ENCODE peak calls at places on chromosome 14, in ten cellular contexts. Q, T, U, R, V, P, N, F, Y and L are unnamed samples.

GRCh38 chr14:48584031-48584430 is 908.6 kb upstream of the MDGA2 start:
- DNase-seq in U (no peak), T (no peak), F (no peak), P (no peak), N (no peak), Q (no peak), R (peak; percentile 88), Y (no peak), V (no peak), L (no peak)

GRCh38 chr14:88798161-88798560 is 5.4 kb upstream of the EML5 start:
- DNase-seq in T (no peak), Y (no peak), P (no peak), N (no peak), Q (no peak), U (no peak), R (no peak), F (no peak), V (no peak), L (no peak)

GRCh38 chr14:89296281-89296745 is 120.7 kb downstream of the FOXN3 start:
- DNase-seq in N (no peak), V (no peak), U (peak; percentile 70), T (no peak), P (no peak), F (peak; percentile 83), Y (no peak), R (no peak), Q (no peak), L (no peak)

GRCh38 chr14:66009104-66009503 is 477.1 kb upstream of the CCDC196 start:
- DNase-seq in F (no peak), Q (no peak), U (peak; percentile 53), V (peak; percentile 29), T (no peak), R (peak; percentile 12), P (no peak), Y (no peak), N (no peak), L (no peak)

GRCh38 chr14:46322076-46322475 is 329.5 kb downstream of the RPL10L start:
- DNase-seq in Q (no peak), T (no peak), V (no peak), N (no peak), Y (no peak), F (peak; percentile 53), U (peak; percentile 59), P (no peak), R (no peak), L (no peak)

GRCh38 chr14:63857467-63858030 is 4.7 kb downstream of the SYNE2 start:
- DNase-seq in T (no peak), P (peak; percentile 40), F (no peak), R (no peak), N (no peak), U (no peak), V (peak; percentile 46), Y (no peak), Q (no peak), L (no peak)

GRCh38 chr14:57319636-57320035 is 50.9 kb downstream of the AP5M1 start:
- DNase-seq in U (no peak), R (no peak), P (no peak), Q (no peak), Y (no peak), N (no peak), T (no peak), V (no peak), F (no peak), L (no peak)

GRCh38 chr14:82388488-82388887 is 854.8 kb upstream of the SEL1L start:
- DNase-seq in F (no peak), R (no peak), V (no peak), Y (no peak), P (no peak), N (no peak), U (no peak), Q (no peak), T (no peak), L (no peak)

GRCh38 chr14:58765375-58765774 is 127.6 kb downstream of the DACT1 start:
- DNase-seq in U (no peak), Y (peak; percentile 68), Q (no peak), R (no peak), N (no peak), F (no peak), V (no peak), T (no peak), P (no peak), L (no peak)

GRCh38 chr14:21299562-21300130 is 19.8 kb downstream of the RPGRIP1 start:
- DNase-seq in V (no peak), F (no peak), T (no peak), N (no peak), Q (no peak), U (no peak), R (no peak), P (no peak), Y (no peak), L (no peak)

GRCh38 chr14:76346391-76347160 is 29.4 kb upstream of the ESRRB start:
- DNase-seq in T (no peak), N (no peak), F (no peak), U (no peak), Y (no peak), V (no peak), P (no peak), Q (no peak), R (no peak), L (no peak)

GRCh38 chr14:68308695-68309094 is 484.2 kb downstream of the ZFP36L1 start:
- DNase-seq in P (no peak), F (no peak), Q (no peak), Y (no peak), T (no peak), N (no peak), R (no peak), U (no peak), V (no peak), L (no peak)

GRCh38 chr14:32571995-32572866 is 243.1 kb downstream of the AKAP6 start:
- DNase-seq in Q (no peak), F (no peak), N (no peak), V (no peak), P (no peak), R (no peak), T (no peak), U (no peak), Y (no peak), L (no peak)
- H3K4me1 ChIP-seq in Q (no peaks in the 10 kb centered on the region), F (no peaks in the 10 kb centered on the region), N (no peaks in the 10 kb centered on the region), V (peaks cover 4% of the 10 kb centered on the region), P (no peaks in the 10 kb centered on the region), R (peaks cover 4% of the 10 kb centered on the region), T (no peaks in the 10 kb centered on the region), U (no peaks in the 10 kb centered on the region), Y (no peaks in the 10 kb centered on the region), L (peaks cover 3% of the 10 kb centered on the region)

DNA sequence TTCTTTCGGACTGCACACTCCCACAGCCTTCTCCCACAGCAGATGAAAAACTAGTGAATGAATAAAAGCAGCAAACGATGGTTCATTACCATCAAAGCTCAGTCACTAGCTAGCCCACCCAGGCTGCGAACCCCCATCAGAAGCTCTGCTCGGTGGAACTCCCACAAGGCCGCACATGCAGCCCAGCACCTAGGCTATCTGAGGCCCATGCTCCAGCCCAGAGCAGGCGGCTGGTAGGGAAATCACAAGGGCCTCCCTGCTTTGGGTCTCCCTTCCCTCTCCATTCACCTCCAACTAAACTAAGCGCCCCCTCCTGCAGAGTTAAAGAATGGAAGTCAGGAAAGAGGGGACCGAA is 69.1 kb downstream of the ITPK1 start:
- DNase-seq in Q (no peak), U (no peak), V (no peak), R (no peak), T (no peak), F (no peak), N (no peak), Y (peak; percentile 19), P (no peak), L (no peak)
- H3K4me1 ChIP-seq in Q (peaks cover 36% of the 10 kb centered on the region), U (peaks cover 32% of the 10 kb centered on the region), V (peaks cover 25% of the 10 kb centered on the region), R (peaks cover 15% of the 10 kb centered on the region), T (peaks cover 5% of the 10 kb centered on the region), F (peaks cover 18% of the 10 kb centered on the region), N (no peaks in the 10 kb centered on the region), Y (peaks cover 31% of the 10 kb centered on the region), P (peaks cover 3% of the 10 kb centered on the region), L (peaks cover 66% of the 10 kb centered on the region)

DNA sequence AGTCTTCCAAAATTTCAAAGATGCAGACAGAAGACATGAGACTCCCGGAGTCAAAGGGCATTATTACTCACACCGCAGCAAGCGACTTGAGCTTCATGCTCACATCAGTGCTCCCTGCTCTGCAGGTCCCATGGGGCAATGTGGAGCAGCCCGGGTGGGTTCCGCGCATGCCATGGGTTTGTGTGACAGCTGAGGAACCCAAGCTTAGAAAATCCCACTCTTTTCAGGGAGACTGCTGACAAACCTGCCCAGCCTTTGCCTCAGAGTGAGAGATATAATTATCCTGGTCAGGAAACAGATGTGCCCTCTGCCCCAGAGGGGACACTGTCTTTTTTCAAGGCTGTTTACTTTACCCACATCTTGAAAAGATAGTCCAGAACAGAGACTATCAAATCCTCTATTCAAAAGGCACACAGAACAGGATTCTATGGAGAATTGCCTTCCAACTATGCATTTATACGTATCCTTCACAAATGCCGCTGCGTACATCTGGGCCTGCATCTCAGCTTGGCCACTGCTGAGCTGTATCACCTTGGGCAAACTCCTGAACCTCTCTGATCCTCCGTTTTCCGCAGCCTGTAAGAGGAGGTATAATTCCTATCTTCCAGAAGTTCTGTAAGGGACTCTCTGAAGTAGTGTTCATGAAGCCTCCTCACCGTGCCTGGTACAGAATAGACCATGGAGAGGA is 16.0 kb downstream of the C14orf132 start:
- DNase-seq in R (peak; percentile 35), T (no peak), V (no peak), Y (no peak), N (no peak), F (no peak), U (no peak), Q (no peak), P (no peak), L (no peak)
- H3K4me1 ChIP-seq in R (peaks cover 16% of the 10 kb centered on the region), T (no peaks in the 10 kb centered on the region), V (no peaks in the 10 kb centered on the region), Y (no peaks in the 10 kb centered on the region), N (no peaks in the 10 kb centered on the region), F (no peaks in the 10 kb centered on the region), U (no peaks in the 10 kb centered on the region), Q (no peaks in the 10 kb centered on the region), P (no peaks in the 10 kb centered on the region), L (peaks cover 8% of the 10 kb centered on the region)

GRCh38 chr14:74649167-74649566 is 37.1 kb upstream of the LTBP2 start:
- DNase-seq in Q (no peak), V (no peak), T (no peak), F (peak; percentile 55), P (no peak), R (no peak), Y (no peak), N (no peak), U (peak; percentile 58), L (no peak)
- H3K4me1 ChIP-seq in Q (no peaks in the 10 kb centered on the region), V (peaks cover 35% of the 10 kb centered on the region), T (no peaks in the 10 kb centered on the region), F (no peaks in the 10 kb centered on the region), P (no peaks in the 10 kb centered on the region), R (peaks cover 37% of the 10 kb centered on the region), Y (no peaks in the 10 kb centered on the region), N (peaks cover 6% of the 10 kb centered on the region), U (peaks cover 5% of the 10 kb centered on the region), L (peaks cover 19% of the 10 kb centered on the region)

GRCh38 chr14:54590481-54590880 is 23.6 kb downstream of the SAMD4A start:
- DNase-seq in Y (no peak), U (no peak), P (no peak), Q (no peak), F (no peak), N (no peak), T (no peak), V (no peak), R (no peak), L (no peak)
- H3K4me1 ChIP-seq in Y (peaks cover 6% of the 10 kb centered on the region), U (no peaks in the 10 kb centered on the region), P (no peaks in the 10 kb centered on the region), Q (no peaks in the 10 kb centered on the region), F (no peaks in the 10 kb centered on the region), N (no peaks in the 10 kb centered on the region), T (no peaks in the 10 kb centered on the region), V (peaks cover 49% of the 10 kb centered on the region), R (peaks cover 11% of the 10 kb centered on the region), L (peaks cover 5% of the 10 kb centered on the region)